ENCODE peak calls at places on chromosomes 11 and 22, in seven cellular contexts. A is effector memory CD4-positive, alpha-beta T cell; E is A549; T is right cardiac atrium; P is neural progenitor cell; C is neuronal stem cell; D is iPS DF 6.9. F is an unnamed sample.

GRCh38 chr11:115464269-115464668 is 39.9 kb downstream of the CADM1 start:
- DNase-seq in A (no peak), P (no peak), E (no peak), C (no peak), D (no peak), T (no peak), F (no peak)

GRCh38 chr11:15558513-15559181 is 443.9 kb downstream of the INSC start:
- DNase-seq in D (no peak), C (no peak), P (peak; percentile 26), A (no peak), E (no peak), T (no peak), F (peak; percentile 18)

GRCh38 chr22:22060200-22061084 is 77.9 kb upstream of the TOP3B start:
- DNase-seq in T (peak; percentile 77), A (no peak), C (peak; percentile 61), P (peak; percentile 82), E (peak; percentile 44), D (peak; percentile 47), F (peak; percentile 22)

GRCh38 chr22:49954991-49955580 is 5.5 kb upstream of the PIM3 start:
- DNase-seq in A (no peak), P (no peak), C (no peak), T (peak; percentile 56), D (no peak), E (no peak), F (no peak)

GRCh38 chr11:131637469-131638175 is 267.2 kb downstream of the NTM start:
- DNase-seq in P (no peak), C (no peak), D (no peak), E (no peak), T (no peak), A (no peak), F (no peak)

GRCh38 chr11:8018742-8019631 is 31.9 kb downstream of the EIF3F start:
- DNase-seq in C (peak; percentile 75), T (peak; percentile 93), P (peak; percentile 90), D (peak; percentile 57), E (peak; percentile 32), A (peak; percentile 73), F (peak; percentile 68)

GRCh38 chr11:120183701-120184141 is 27.1 kb upstream of the OAF start:
- DNase-seq in E (no peak), C (no peak), P (no peak), A (no peak), D (no peak), T (no peak), F (no peak)

GRCh38 chr11:64291746-64292457 is 800 bp downstream of the KCNK4 start:
- DNase-seq in E (no peak), T (no peak), P (no peak), C (no peak), A (no peak), D (no peak), F (no peak)

GRCh38 chr11:119055901-119056300 is 1.1 kb downstream of the HYOU1 start:
- DNase-seq in T (peak; percentile 20), C (no peak), D (no peak), A (no peak), E (peak; percentile 63), P (peak; percentile 32), F (no peak)

GRCh38 chr11:101706541-101706940 is 122.7 kb upstream of the TRPC6 start:
- DNase-seq in A (no peak), D (no peak), T (no peak), C (no peak), P (no peak), E (peak; percentile 60), F (no peak)

GRCh38 chr22:30021338-30021737 is 58.9 kb upstream of the HORMAD2 start:
- DNase-seq in D (no peak), P (no peak), C (no peak), E (no peak), A (no peak), T (no peak), F (no peak)

GRCh38 chr11:122791411-122791810 is 46.9 kb upstream of the CRTAM start:
- DNase-seq in T (no peak), P (no peak), A (no peak), C (no peak), D (no peak), E (no peak), F (no peak)

GRCh38 chr11:119120639-119121007 is 757 bp upstream of the HINFP start:
- DNase-seq in P (peak; percentile 56), D (no peak), A (no peak), C (peak; percentile 24), T (no peak), E (no peak), F (peak; percentile 61)

GRCh38 chr11:86335131-86335768 is 33.2 kb downstream of the HIKESHI start:
- DNase-seq in A (no peak), E (no peak), C (no peak), P (no peak), T (no peak), D (no peak), F (no peak)

GRCh38 chr11:67410369-67410831 is 5.1 kb upstream of the CARNS1 start:
- DNase-seq in E (no peak), D (no peak), P (no peak), A (no peak), T (no peak), C (no peak), F (no peak)
- H3K4me1 ChIP-seq in E (peaks cover 9% of the 10 kb centered on the region), D (peaks cover 4% of the 10 kb centered on the region), P (peaks cover 22% of the 10 kb centered on the region), A (peaks cover 93% of the 10 kb centered on the region), T (no peaks in the 10 kb centered on the region), C (peaks cover 3% of the 10 kb centered on the region), F (no peaks in the 10 kb centered on the region)

DNA sequence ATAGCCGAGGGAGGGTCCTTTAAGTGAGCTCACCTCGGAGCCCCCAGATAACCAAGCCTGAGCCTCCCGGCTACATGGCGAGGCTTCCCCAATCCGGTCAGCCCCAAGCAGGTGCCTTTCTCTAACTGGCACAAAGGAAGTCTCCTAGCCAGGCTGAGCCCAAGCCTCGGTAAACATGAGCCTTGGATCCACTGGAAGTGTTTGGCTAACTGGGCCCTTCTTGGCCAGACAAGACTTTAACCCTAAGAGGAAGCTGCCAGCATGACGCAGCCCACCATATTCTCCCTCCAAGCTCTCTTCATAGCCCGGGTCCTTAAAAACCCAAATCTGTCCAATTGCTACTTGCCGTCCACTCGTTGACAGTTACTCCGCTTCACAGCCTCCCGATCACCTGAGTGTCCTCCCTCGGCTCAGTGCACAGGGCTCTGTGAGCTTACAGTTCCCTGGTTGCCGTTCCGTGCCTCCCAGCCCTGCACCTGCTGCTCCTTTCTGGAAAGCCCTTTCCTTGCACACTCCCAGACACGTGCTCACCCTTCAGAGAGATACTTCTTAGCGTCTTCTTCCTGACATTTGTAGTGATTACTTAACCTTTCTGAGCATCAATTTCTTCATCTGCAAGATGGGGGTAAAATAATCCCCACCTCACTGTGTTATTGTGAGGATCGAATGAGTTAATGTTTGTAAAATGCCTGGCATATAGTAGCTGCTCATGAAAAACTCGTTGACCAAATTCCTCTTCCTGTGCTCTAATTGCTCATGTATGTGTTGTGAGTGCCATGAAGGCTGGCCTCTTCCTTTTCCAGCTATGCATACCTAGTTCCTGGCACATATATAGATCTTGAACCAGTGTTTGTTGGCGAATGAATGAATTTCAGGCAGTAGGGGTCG is 25.6 kb downstream of the TXN2 start:
- DNase-seq in T (no peak), C (no peak), A (no peak), P (no peak), E (no peak), D (no peak), F (no peak)
- H3K4me1 ChIP-seq in T (peaks cover 15% of the 10 kb centered on the region), C (peaks cover 15% of the 10 kb centered on the region), A (peaks cover 43% of the 10 kb centered on the region), P (peaks cover 14% of the 10 kb centered on the region), E (peaks cover 48% of the 10 kb centered on the region), D (peaks cover 9% of the 10 kb centered on the region), F (peaks cover 17% of the 10 kb centered on the region)

GRCh38 chr22:37239336-37240239 is 4.5 kb downstream of the RAC2 start:
- DNase-seq in D (no peak), T (no peak), E (no peak), P (no peak), C (no peak), A (no peak), F (no peak)
- H3K4me1 ChIP-seq in D (peaks cover 4% of the 10 kb centered on the region), T (no peaks in the 10 kb centered on the region), E (peaks cover 3% of the 10 kb centered on the region), P (peaks cover 3% of the 10 kb centered on the region), C (peaks cover 9% of the 10 kb centered on the region), A (peaks cover 78% of the 10 kb centered on the region), F (no peaks in the 10 kb centered on the region)

GRCh38 chr22:28798810-28799124 is 1.6 kb downstream of the XBP1 start:
- DNase-seq in T (no peak), C (no peak), E (no peak), P (no peak), A (no peak), D (no peak), F (no peak)
- H3K4me1 ChIP-seq in T (no peaks in the 10 kb centered on the region), C (peaks cover 4% of the 10 kb centered on the region), E (peaks cover 44% of the 10 kb centered on the region), P (peaks cover 20% of the 10 kb centered on the region), A (peaks cover 34% of the 10 kb centered on the region), D (no peaks in the 10 kb centered on the region), F (peaks cover 21% of the 10 kb centered on the region)

DNA sequence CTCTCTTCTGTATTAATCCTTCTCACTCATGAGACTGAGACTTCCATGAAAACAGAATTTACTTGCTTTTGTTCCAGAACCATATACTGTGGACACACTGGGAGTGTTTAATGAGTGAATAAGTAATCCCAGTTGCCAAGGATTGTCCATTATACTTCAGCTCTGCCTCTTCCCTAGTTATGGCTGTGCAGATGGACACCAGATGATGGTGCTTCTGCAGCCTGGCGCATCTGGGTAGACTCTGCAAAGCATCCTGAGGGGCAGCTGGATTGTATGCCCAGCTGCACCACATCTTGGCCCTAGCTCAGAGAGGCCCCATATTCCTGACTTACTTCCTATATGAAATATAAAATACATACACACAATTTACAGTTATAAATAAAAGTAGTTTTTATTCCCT is 43.5 kb downstream of the DBX1 start:
- DNase-seq in T (no peak), D (no peak), E (no peak), P (no peak), A (no peak), C (no peak), F (no peak)
- H3K4me1 ChIP-seq in T (peaks cover 7% of the 10 kb centered on the region), D (no peaks in the 10 kb centered on the region), E (peaks cover 19% of the 10 kb centered on the region), P (no peaks in the 10 kb centered on the region), A (no peaks in the 10 kb centered on the region), C (no peaks in the 10 kb centered on the region), F (no peaks in the 10 kb centered on the region)

GRCh38 chr11:128187829-128188228 is 399.5 kb downstream of the ETS1 start:
- DNase-seq in C (no peak), A (no peak), E (no peak), P (no peak), T (no peak), D (no peak), F (no peak)
- H3K4me1 ChIP-seq in C (peaks cover 4% of the 10 kb centered on the region), A (no peaks in the 10 kb centered on the region), E (no peaks in the 10 kb centered on the region), P (no peaks in the 10 kb centered on the region), T (no peaks in the 10 kb centered on the region), D (no peaks in the 10 kb centered on the region), F (no peaks in the 10 kb centered on the region)

DNA sequence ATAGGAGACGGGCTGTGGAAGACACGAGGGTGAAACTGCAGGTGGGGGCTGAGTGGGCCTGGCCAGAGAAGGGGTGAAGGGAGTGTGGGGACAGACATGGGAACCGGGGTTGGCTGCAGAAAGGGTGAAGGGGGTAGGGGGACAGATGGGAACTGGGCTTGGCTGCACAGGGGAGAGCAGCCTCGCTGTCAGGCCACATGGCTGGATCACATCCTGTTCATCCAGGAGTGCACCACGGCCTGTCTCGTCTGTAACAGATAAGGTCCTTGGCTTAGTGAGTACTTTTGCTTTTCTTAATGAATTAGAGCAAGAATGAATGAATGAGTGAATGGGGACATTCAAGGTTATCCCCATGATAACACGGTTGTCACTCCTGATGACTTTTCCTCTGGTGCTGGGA is 13.5 kb downstream of the FBLN1 start:
- DNase-seq in C (no peak), T (peak; percentile 43), E (no peak), A (no peak), D (no peak), P (no peak), F (no peak)
- H3K4me1 ChIP-seq in C (peaks cover 2% of the 10 kb centered on the region), T (peaks cover 2% of the 10 kb centered on the region), E (peaks cover 6% of the 10 kb centered on the region), A (no peaks in the 10 kb centered on the region), D (peaks cover 11% of the 10 kb centered on the region), P (peaks cover 53% of the 10 kb centered on the region), F (no peaks in the 10 kb centered on the region)